ENCODE peak calls at places on chromosome 11, in ten cellular contexts. One of them, this sample, is unnamed.

GRCh38 chr11:3124821-3125220 is 40.3 kb downstream of the OSBPL5 start:
- DNase-seq in activated T-cell treated with anti-CD3 and anti-CD28 coated beads for 24 hours: no peak
- DNase-seq in cerebellar cortex: no peak
- DNase-seq in activated CD4-positive, alpha-beta T cell treated with anti-CD3 and anti-CD28 coated beads, Interleukin-2, amount 50 U/mL, for 48 hours: no peak
- DNase-seq in H7: no peak
- DNase-seq in HCEC 1CT: no peak
- DNase-seq in GM18507: no peak
- DNase-seq in stimulated activated CD4-positive, alpha-beta T cell treated with anti-CD3 and anti-CD28 coated beads, Interleukin-1b, Interleukin-23, amount 100 ng/mL, for 4 hours: no peak
- DNase-seq in astrocyte of the spinal cord: no peak
- DNase-seq in GM12865: no peak
- DNase-seq in this sample: no peak

GRCh38 chr11:128874406-128874805 is 7.3 kb upstream of the KCNJ1 start:
- DNase-seq in activated T-cell treated with anti-CD3 and anti-CD28 coated beads for 24 hours: no peak
- DNase-seq in cerebellar cortex: no peak
- DNase-seq in activated CD4-positive, alpha-beta T cell treated with anti-CD3 and anti-CD28 coated beads, Interleukin-2, amount 50 U/mL, for 48 hours: no peak
- DNase-seq in H7: no peak
- DNase-seq in HCEC 1CT: no peak
- DNase-seq in GM18507: no peak
- DNase-seq in stimulated activated CD4-positive, alpha-beta T cell treated with anti-CD3 and anti-CD28 coated beads, Interleukin-1b, Interleukin-23, amount 100 ng/mL, for 4 hours: no peak
- DNase-seq in astrocyte of the spinal cord: peak
- DNase-seq in GM12865: no peak
- DNase-seq in this sample: no peak

GRCh38 chr11:119195680-119196079 is 10.4 kb downstream of the NHERF4 start:
- DNase-seq in activated T-cell treated with anti-CD3 and anti-CD28 coated beads for 24 hours: no peak
- DNase-seq in cerebellar cortex: peak
- DNase-seq in activated CD4-positive, alpha-beta T cell treated with anti-CD3 and anti-CD28 coated beads, Interleukin-2, amount 50 U/mL, for 48 hours: no peak
- DNase-seq in H7: peak
- DNase-seq in HCEC 1CT: peak
- DNase-seq in GM18507: no peak
- DNase-seq in stimulated activated CD4-positive, alpha-beta T cell treated with anti-CD3 and anti-CD28 coated beads, Interleukin-1b, Interleukin-23, amount 100 ng/mL, for 4 hours: no peak
- DNase-seq in astrocyte of the spinal cord: peak
- DNase-seq in GM12865: peak
- DNase-seq in this sample: no peak

GRCh38 chr11:132125855-132126841 is 755.7 kb downstream of the NTM start:
- DNase-seq in activated T-cell treated with anti-CD3 and anti-CD28 coated beads for 24 hours: no peak
- DNase-seq in cerebellar cortex: no peak
- DNase-seq in activated CD4-positive, alpha-beta T cell treated with anti-CD3 and anti-CD28 coated beads, Interleukin-2, amount 50 U/mL, for 48 hours: no peak
- DNase-seq in H7: peak
- DNase-seq in HCEC 1CT: peak
- DNase-seq in GM18507: no peak
- DNase-seq in stimulated activated CD4-positive, alpha-beta T cell treated with anti-CD3 and anti-CD28 coated beads, Interleukin-1b, Interleukin-23, amount 100 ng/mL, for 4 hours: no peak
- DNase-seq in astrocyte of the spinal cord: peak
- DNase-seq in GM12865: peak
- DNase-seq in this sample: peak

GRCh38 chr11:131504199-131504949 is 134.0 kb downstream of the NTM start:
- DNase-seq in activated T-cell treated with anti-CD3 and anti-CD28 coated beads for 24 hours: no peak
- DNase-seq in cerebellar cortex: peak
- DNase-seq in activated CD4-positive, alpha-beta T cell treated with anti-CD3 and anti-CD28 coated beads, Interleukin-2, amount 50 U/mL, for 48 hours: no peak
- DNase-seq in H7: peak
- DNase-seq in HCEC 1CT: no peak
- DNase-seq in GM18507: no peak
- DNase-seq in stimulated activated CD4-positive, alpha-beta T cell treated with anti-CD3 and anti-CD28 coated beads, Interleukin-1b, Interleukin-23, amount 100 ng/mL, for 4 hours: no peak
- DNase-seq in astrocyte of the spinal cord: no peak
- DNase-seq in GM12865: no peak
- DNase-seq in this sample: peak

GRCh38 chr11:69567951-69568808 is 72.8 kb upstream of the CCND1 start:
- DNase-seq in activated T-cell treated with anti-CD3 and anti-CD28 coated beads for 24 hours: no peak
- DNase-seq in cerebellar cortex: no peak
- DNase-seq in activated CD4-positive, alpha-beta T cell treated with anti-CD3 and anti-CD28 coated beads, Interleukin-2, amount 50 U/mL, for 48 hours: no peak
- DNase-seq in H7: no peak
- DNase-seq in HCEC 1CT: no peak
- DNase-seq in GM18507: no peak
- DNase-seq in stimulated activated CD4-positive, alpha-beta T cell treated with anti-CD3 and anti-CD28 coated beads, Interleukin-1b, Interleukin-23, amount 100 ng/mL, for 4 hours: no peak
- DNase-seq in astrocyte of the spinal cord: no peak
- DNase-seq in GM12865: no peak
- DNase-seq in this sample: no peak

GRCh38 chr11:134047586-134047999 is 21.3 kb upstream of the JAM3 start:
- DNase-seq in activated T-cell treated with anti-CD3 and anti-CD28 coated beads for 24 hours: no peak
- DNase-seq in cerebellar cortex: no peak
- DNase-seq in activated CD4-positive, alpha-beta T cell treated with anti-CD3 and anti-CD28 coated beads, Interleukin-2, amount 50 U/mL, for 48 hours: no peak
- DNase-seq in H7: peak
- DNase-seq in HCEC 1CT: peak
- DNase-seq in GM18507: no peak
- DNase-seq in stimulated activated CD4-positive, alpha-beta T cell treated with anti-CD3 and anti-CD28 coated beads, Interleukin-1b, Interleukin-23, amount 100 ng/mL, for 4 hours: no peak
- DNase-seq in astrocyte of the spinal cord: peak
- DNase-seq in GM12865: no peak
- DNase-seq in this sample: peak

GRCh38 chr11:79018371-79018849 is 422.4 kb downstream of the TENM4 start:
- DNase-seq in activated T-cell treated with anti-CD3 and anti-CD28 coated beads for 24 hours: no peak
- DNase-seq in cerebellar cortex: no peak
- DNase-seq in activated CD4-positive, alpha-beta T cell treated with anti-CD3 and anti-CD28 coated beads, Interleukin-2, amount 50 U/mL, for 48 hours: no peak
- DNase-seq in H7: no peak
- DNase-seq in HCEC 1CT: no peak
- DNase-seq in GM18507: no peak
- DNase-seq in stimulated activated CD4-positive, alpha-beta T cell treated with anti-CD3 and anti-CD28 coated beads, Interleukin-1b, Interleukin-23, amount 100 ng/mL, for 4 hours: no peak
- DNase-seq in astrocyte of the spinal cord: peak
- DNase-seq in GM12865: no peak
- DNase-seq in this sample: no peak

GRCh38 chr11:129722529-129722928 is 93.1 kb upstream of the TMEM45B start:
- DNase-seq in activated T-cell treated with anti-CD3 and anti-CD28 coated beads for 24 hours: no peak
- DNase-seq in cerebellar cortex: no peak
- DNase-seq in activated CD4-positive, alpha-beta T cell treated with anti-CD3 and anti-CD28 coated beads, Interleukin-2, amount 50 U/mL, for 48 hours: no peak
- DNase-seq in H7: no peak
- DNase-seq in HCEC 1CT: no peak
- DNase-seq in GM18507: no peak
- DNase-seq in stimulated activated CD4-positive, alpha-beta T cell treated with anti-CD3 and anti-CD28 coated beads, Interleukin-1b, Interleukin-23, amount 100 ng/mL, for 4 hours: no peak
- DNase-seq in astrocyte of the spinal cord: no peak
- DNase-seq in GM12865: no peak
- DNase-seq in this sample: no peak

GRCh38 chr11:32232516-32232915 is 141.6 kb downstream of the RCN1 start:
- DNase-seq in activated T-cell treated with anti-CD3 and anti-CD28 coated beads for 24 hours: no peak
- DNase-seq in cerebellar cortex: no peak
- DNase-seq in activated CD4-positive, alpha-beta T cell treated with anti-CD3 and anti-CD28 coated beads, Interleukin-2, amount 50 U/mL, for 48 hours: no peak
- DNase-seq in H7: no peak
- DNase-seq in HCEC 1CT: no peak
- DNase-seq in GM18507: no peak
- DNase-seq in stimulated activated CD4-positive, alpha-beta T cell treated with anti-CD3 and anti-CD28 coated beads, Interleukin-1b, Interleukin-23, amount 100 ng/mL, for 4 hours: no peak
- DNase-seq in astrocyte of the spinal cord: no peak
- DNase-seq in GM12865: no peak
- DNase-seq in this sample: no peak

GRCh38 chr11:74570266-74571061 is 21.9 kb upstream of the POLD3 start:
- DNase-seq in activated T-cell treated with anti-CD3 and anti-CD28 coated beads for 24 hours: peak
- DNase-seq in cerebellar cortex: peak
- DNase-seq in activated CD4-positive, alpha-beta T cell treated with anti-CD3 and anti-CD28 coated beads, Interleukin-2, amount 50 U/mL, for 48 hours: peak
- DNase-seq in H7: peak
- DNase-seq in HCEC 1CT: peak
- DNase-seq in GM18507: peak
- DNase-seq in stimulated activated CD4-positive, alpha-beta T cell treated with anti-CD3 and anti-CD28 coated beads, Interleukin-1b, Interleukin-23, amount 100 ng/mL, for 4 hours: no peak
- DNase-seq in astrocyte of the spinal cord: peak
- DNase-seq in GM12865: peak
- DNase-seq in this sample: no peak

GRCh38 chr11:42657169-42657568 is 654.6 kb upstream of the API5 start:
- DNase-seq in activated T-cell treated with anti-CD3 and anti-CD28 coated beads for 24 hours: no peak
- DNase-seq in cerebellar cortex: peak
- DNase-seq in activated CD4-positive, alpha-beta T cell treated with anti-CD3 and anti-CD28 coated beads, Interleukin-2, amount 50 U/mL, for 48 hours: no peak
- DNase-seq in H7: no peak
- DNase-seq in HCEC 1CT: no peak
- DNase-seq in GM18507: no peak
- DNase-seq in stimulated activated CD4-positive, alpha-beta T cell treated with anti-CD3 and anti-CD28 coated beads, Interleukin-1b, Interleukin-23, amount 100 ng/mL, for 4 hours: no peak
- DNase-seq in astrocyte of the spinal cord: no peak
- DNase-seq in GM12865: no peak
- DNase-seq in this sample: peak

GRCh38 chr11:2549876-2550605 is 105.2 kb downstream of the KCNQ1 start:
- DNase-seq in activated T-cell treated with anti-CD3 and anti-CD28 coated beads for 24 hours: no peak
- DNase-seq in cerebellar cortex: no peak
- DNase-seq in activated CD4-positive, alpha-beta T cell treated with anti-CD3 and anti-CD28 coated beads, Interleukin-2, amount 50 U/mL, for 48 hours: no peak
- DNase-seq in H7: no peak
- DNase-seq in HCEC 1CT: no peak
- DNase-seq in GM18507: no peak
- DNase-seq in stimulated activated CD4-positive, alpha-beta T cell treated with anti-CD3 and anti-CD28 coated beads, Interleukin-1b, Interleukin-23, amount 100 ng/mL, for 4 hours: no peak
- DNase-seq in astrocyte of the spinal cord: no peak
- DNase-seq in GM12865: no peak
- DNase-seq in this sample: no peak